ENCODE peak calls at places on chromosomes 16 and 17, in seven cellular contexts. Y is CD8-positive, alpha-beta T cell; Z is left lobe of liver; U is IMR-90; O is activated naive CD8-positive, alpha-beta T cell treated with anti-CD3 and anti-CD28 coated beads, Interleukin-2, amount 10 ng/mL, durations not matched to agents 7 days and 5 days; X is WTC11; P is right cardiac atrium. G is an unnamed sample.

GRCh38 chr17:47621293-47622178 is 28.2 kb upstream of the KPNB1 start:
- ATAC-seq in Y (no peak), Z (no peak), U (peak), O (no peak), X (peak), P (peak), G (peak)

GRCh38 chr16:81431554-81432353 is 12.9 kb upstream of the CMIP start:
- ATAC-seq in Y (no peak), Z (peak), U (peak), O (no peak), X (no peak), P (peak), G (peak)

GRCh38 chr17:69729937-69730336 is 315.4 kb downstream of the MAP2K6 start:
- ATAC-seq in Y (no peak), Z (no peak), U (no peak), O (no peak), X (no peak), P (no peak), G (peak)

GRCh38 chr16:28845173-28846079 is 722 bp downstream of the TUFM start:
- ATAC-seq in Y (no peak), Z (peak), U (peak), O (no peak), X (peak), P (peak), G (peak)

GRCh38 chr17:67442787-67443624 is 65.9 kb downstream of the PITPNC1 start:
- ATAC-seq in Y (no peak), Z (peak), U (no peak), O (no peak), X (no peak), P (no peak), G (no peak)

GRCh38 chr17:8868529-8868951 is 1.1 kb upstream of the PIK3R6 start:
- ATAC-seq in Y (peak), Z (no peak), U (no peak), O (no peak), X (no peak), P (no peak), G (no peak)

GRCh38 chr17:10875984-10876555 is 38.2 kb upstream of the PIRT start:
- ATAC-seq in Y (no peak), Z (peak), U (peak), O (no peak), X (peak), P (peak), G (peak)

GRCh38 chr16:19439483-19439882 is 21.8 kb downstream of the TMC5 start:
- ATAC-seq in Y (no peak), Z (no peak), U (no peak), O (no peak), X (no peak), P (no peak), G (no peak)

GRCh38 chr17:81859906-81860755 is at the start of gene P4HB:
- ATAC-seq in Y (peak), Z (peak), U (peak), O (no peak), X (no peak), P (peak), G (peak)

GRCh38 chr17:46851029-46851741 is at the start of gene WNT9B:
- ATAC-seq in Y (peak), Z (peak), U (peak), O (no peak), X (peak), P (peak), G (peak)

GRCh38 chr16:57709663-57710062 is 15.1 kb downstream of the DRC7 start:
- ATAC-seq in Y (no peak), Z (peak), U (no peak), O (no peak), X (no peak), P (no peak), G (no peak)

GRCh38 chr16:3519581-3519980 is 18.8 kb downstream of the CLUAP1 start:
- ATAC-seq in Y (no peak), Z (no peak), U (no peak), O (no peak), X (no peak), P (no peak), G (no peak)